ENCODE peak calls at places on chromosomes 5 and 9, in eight cellular contexts. One of them, this sample, is unnamed. For H3K9me3, the result is how much of the 10 kb centered on the place peaks cover.

GRCh38 chr9:130532426-130532825 is 47.0 kb upstream of the FUBP3 start:
- DNase-seq in heart right ventricle: no peak
- DNase-seq in tibial nerve: no peak
- DNase-seq in psoas muscle: no peak
- DNase-seq in endodermal cell: no peak
- DNase-seq in MM.1S: no peak
- DNase-seq in RWPE2: no peak
- DNase-seq in prostate gland: no peak
- DNase-seq in this sample: no peak

GRCh38 chr5:77213601-77214000 is 3.1 kb downstream of the PDE8B start:
- DNase-seq in psoas muscle: no peak
- DNase-seq in heart right ventricle: no peak
- DNase-seq in tibial nerve: no peak
- DNase-seq in MM.1S: no peak
- DNase-seq in endodermal cell: no peak
- DNase-seq in prostate gland: no peak
- DNase-seq in RWPE2: no peak
- DNase-seq in this sample: no peak

GRCh38 chr9:131546336-131547084 is 1.2 kb downstream of the PRRT1B start:
- DNase-seq in psoas muscle: no peak
- DNase-seq in MM.1S: no peak
- DNase-seq in tibial nerve: no peak
- DNase-seq in heart right ventricle: no peak
- DNase-seq in prostate gland: peak
- DNase-seq in RWPE2: no peak
- DNase-seq in endodermal cell: peak
- DNase-seq in this sample: no peak

GRCh38 chr5:78985407-78986223 is 505 bp upstream of the ARSB start:
- DNase-seq in MM.1S: peak
- DNase-seq in heart right ventricle: peak
- DNase-seq in RWPE2: no peak
- DNase-seq in psoas muscle: peak
- DNase-seq in tibial nerve: no peak
- DNase-seq in endodermal cell: peak
- DNase-seq in prostate gland: no peak
- DNase-seq in this sample: peak

GRCh38 chr5:141742144-141742543 is 60.1 kb upstream of the ARAP3 start:
- DNase-seq in prostate gland: no peak
- DNase-seq in RWPE2: no peak
- DNase-seq in endodermal cell: no peak
- DNase-seq in tibial nerve: no peak
- DNase-seq in MM.1S: no peak
- DNase-seq in heart right ventricle: no peak
- DNase-seq in psoas muscle: no peak
- DNase-seq in this sample: no peak

GRCh38 chr5:5135957-5136676 is 4.0 kb upstream of the ADAMTS16 start:
- DNase-seq in endodermal cell: peak
- DNase-seq in psoas muscle: no peak
- DNase-seq in prostate gland: no peak
- DNase-seq in tibial nerve: no peak
- DNase-seq in MM.1S: no peak
- DNase-seq in RWPE2: no peak
- DNase-seq in heart right ventricle: no peak
- DNase-seq in this sample: no peak

GRCh38 chr5:107331312-107331711 is 339.4 kb downstream of the EFNA5 start:
- DNase-seq in endodermal cell: no peak
- DNase-seq in heart right ventricle: no peak
- DNase-seq in RWPE2: no peak
- DNase-seq in prostate gland: no peak
- DNase-seq in tibial nerve: no peak
- DNase-seq in psoas muscle: no peak
- DNase-seq in MM.1S: no peak
- DNase-seq in this sample: no peak

GRCh38 chr9:68979538-68980314 is 34.2 kb downstream of the PRKACG start:
- DNase-seq in heart right ventricle: peak
- DNase-seq in tibial nerve: no peak
- DNase-seq in MM.1S: no peak
- DNase-seq in psoas muscle: no peak
- DNase-seq in RWPE2: no peak
- DNase-seq in endodermal cell: peak
- DNase-seq in prostate gland: no peak
- DNase-seq in this sample: no peak

GRCh38 chr5:167072225-167072624 is 1219.2 kb upstream of the WWC1 start:
- DNase-seq in endodermal cell: no peak
- DNase-seq in RWPE2: no peak
- DNase-seq in prostate gland: no peak
- DNase-seq in tibial nerve: no peak
- DNase-seq in MM.1S: no peak
- DNase-seq in heart right ventricle: no peak
- DNase-seq in psoas muscle: no peak
- DNase-seq in this sample: no peak

GRCh38 chr5:180217797-180218196 is 8.8 kb upstream of the RASGEF1C start:
- DNase-seq in psoas muscle: no peak
- DNase-seq in prostate gland: no peak
- DNase-seq in MM.1S: no peak
- DNase-seq in RWPE2: no peak
- DNase-seq in tibial nerve: no peak
- DNase-seq in heart right ventricle: no peak
- DNase-seq in endodermal cell: no peak
- DNase-seq in this sample: no peak

GRCh38 chr9:94941211-94941875 is 214.8 kb downstream of the AOPEP start:
- DNase-seq in endodermal cell: no peak
- DNase-seq in heart right ventricle: no peak
- DNase-seq in MM.1S: no peak
- DNase-seq in RWPE2: no peak
- DNase-seq in tibial nerve: no peak
- DNase-seq in prostate gland: no peak
- DNase-seq in psoas muscle: no peak
- DNase-seq in this sample: peak

GRCh38 chr9:117097761-117098160 is 317.1 kb downstream of the ASTN2 start:
- DNase-seq in psoas muscle: no peak
- DNase-seq in prostate gland: no peak
- DNase-seq in endodermal cell: no peak
- DNase-seq in MM.1S: no peak
- DNase-seq in heart right ventricle: no peak
- DNase-seq in RWPE2: no peak
- DNase-seq in tibial nerve: no peak
- DNase-seq in this sample: no peak

GRCh38 chr9:104863180-104863883 is 64.6 kb downstream of the ABCA1 start:
- DNase-seq in psoas muscle: no peak
- DNase-seq in RWPE2: no peak
- DNase-seq in MM.1S: peak
- DNase-seq in prostate gland: peak
- DNase-seq in tibial nerve: peak
- DNase-seq in endodermal cell: peak
- DNase-seq in heart right ventricle: peak
- DNase-seq in this sample: peak

GRCh38 chr9:125460883-125461475 is 199.4 kb downstream of the GAPVD1 start:
- DNase-seq in RWPE2: no peak
- DNase-seq in endodermal cell: no peak
- DNase-seq in prostate gland: no peak
- DNase-seq in heart right ventricle: no peak
- DNase-seq in psoas muscle: no peak
- DNase-seq in tibial nerve: no peak
- DNase-seq in MM.1S: no peak
- DNase-seq in this sample: no peak

GRCh38 chr5:21661129-21661528 is 1192.0 kb downstream of the CDH12 start:
- DNase-seq in tibial nerve: no peak
- DNase-seq in endodermal cell: no peak
- DNase-seq in prostate gland: no peak
- DNase-seq in RWPE2: no peak
- DNase-seq in heart right ventricle: no peak
- DNase-seq in psoas muscle: no peak
- DNase-seq in MM.1S: no peak
- DNase-seq in this sample: no peak

GRCh38 chr5:32475338-32476097 is 31.0 kb upstream of the ZFR start:
- DNase-seq in prostate gland: no peak
- DNase-seq in MM.1S: no peak
- DNase-seq in heart right ventricle: no peak
- DNase-seq in tibial nerve: no peak
- DNase-seq in RWPE2: no peak
- DNase-seq in endodermal cell: no peak
- DNase-seq in psoas muscle: no peak
- DNase-seq in this sample: no peak

DNA sequence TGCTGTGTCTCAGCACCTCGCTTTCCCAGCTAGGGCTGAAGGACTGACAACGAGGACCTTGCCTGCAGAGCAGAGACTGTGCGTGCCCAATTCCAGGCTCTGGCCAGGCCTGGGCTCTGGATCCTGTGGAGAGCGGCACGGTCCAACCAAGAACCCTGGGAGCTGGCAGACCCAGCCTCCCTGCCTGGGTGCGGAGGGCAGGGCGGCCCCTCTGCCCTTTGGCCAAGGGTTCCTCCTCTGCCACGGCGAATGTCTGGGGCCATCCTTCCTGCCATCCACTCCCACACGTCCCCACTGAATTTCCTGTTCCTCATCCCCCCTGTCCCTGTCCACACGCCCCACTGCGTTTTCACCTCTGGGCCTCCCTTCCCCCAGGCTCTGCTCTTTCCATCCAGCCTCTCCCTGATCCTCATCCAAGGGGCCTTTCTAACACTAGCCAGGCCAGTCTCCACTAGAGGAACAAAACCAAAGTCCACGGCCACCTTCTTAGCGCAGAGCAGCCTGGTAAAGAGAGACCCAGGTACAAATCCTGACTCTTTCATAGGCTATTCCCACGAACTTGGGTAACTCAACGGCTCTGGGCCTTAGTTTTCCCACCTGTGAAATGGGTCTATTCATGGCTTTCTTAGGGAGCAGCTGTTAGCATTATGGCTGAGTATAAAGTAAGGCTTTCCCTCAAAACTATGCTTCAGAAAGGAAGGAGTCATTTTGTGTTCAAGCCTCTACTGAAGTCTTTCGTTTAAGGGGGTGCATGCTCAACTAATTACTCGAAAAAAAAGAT is 95.5 kb upstream of the PHYKPL start:
- DNase-seq in endodermal cell: no peak
- DNase-seq in heart right ventricle: no peak
- DNase-seq in RWPE2: peak
- DNase-seq in psoas muscle: no peak
- DNase-seq in MM.1S: no peak
- DNase-seq in prostate gland: no peak
- DNase-seq in tibial nerve: no peak
- DNase-seq in this sample: no peak
- H3K9me3 ChIP-seq in endodermal cell: under half
- H3K9me3 ChIP-seq in heart right ventricle: under half
- H3K9me3 ChIP-seq in RWPE2: under half
- H3K9me3 ChIP-seq in psoas muscle: under half
- H3K9me3 ChIP-seq in MM.1S: under half
- H3K9me3 ChIP-seq in prostate gland: under half
- H3K9me3 ChIP-seq in tibial nerve: under half
- H3K9me3 ChIP-seq in this sample: under half

GRCh38 chr5:139513852-139514485 is 31.4 kb upstream of the STING1 start:
- DNase-seq in RWPE2: no peak
- DNase-seq in psoas muscle: no peak
- DNase-seq in endodermal cell: no peak
- DNase-seq in prostate gland: no peak
- DNase-seq in tibial nerve: no peak
- DNase-seq in heart right ventricle: no peak
- DNase-seq in MM.1S: no peak
- DNase-seq in this sample: no peak
- TF ChIP-seq CTCF in RWPE2: peak
- TF ChIP-seq CTCF in psoas muscle: no peak
- TF ChIP-seq CTCF in endodermal cell: no peak
- TF ChIP-seq CTCF in prostate gland: no peak
- TF ChIP-seq CTCF in tibial nerve: no peak
- TF ChIP-seq CTCF in heart right ventricle: no peak
- TF ChIP-seq CTCF in MM.1S: no peak
- TF ChIP-seq CTCF in this sample: no peak

DNA sequence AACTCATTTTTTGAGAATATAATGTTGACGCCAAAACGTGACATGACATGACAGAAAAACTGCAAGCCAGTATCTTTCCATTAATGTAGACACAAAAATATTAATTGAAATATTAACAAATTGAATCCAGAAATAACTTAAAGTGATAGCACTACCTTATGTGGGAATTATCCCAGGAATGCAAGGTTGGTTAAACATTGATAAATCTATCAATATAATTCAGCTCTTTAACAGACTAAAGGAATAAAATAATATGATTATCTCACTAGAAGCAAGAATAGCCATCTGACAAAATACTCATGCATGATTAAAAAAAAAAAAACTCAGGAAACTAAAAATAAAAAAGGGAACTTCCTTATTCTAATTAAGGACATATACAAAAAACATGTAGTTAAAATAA is 6.8 kb downstream of the ZNF510 start:
- DNase-seq in psoas muscle: no peak
- DNase-seq in tibial nerve: no peak
- DNase-seq in heart right ventricle: no peak
- DNase-seq in endodermal cell: no peak
- DNase-seq in RWPE2: no peak
- DNase-seq in MM.1S: no peak
- DNase-seq in prostate gland: no peak
- DNase-seq in this sample: no peak
- H3K9me3 ChIP-seq in psoas muscle: half or more
- H3K9me3 ChIP-seq in tibial nerve: under half
- H3K9me3 ChIP-seq in heart right ventricle: under half
- H3K9me3 ChIP-seq in endodermal cell: half or more
- H3K9me3 ChIP-seq in RWPE2: under half
- H3K9me3 ChIP-seq in MM.1S: under half
- H3K9me3 ChIP-seq in prostate gland: under half
- H3K9me3 ChIP-seq in this sample: under half

GRCh38 chr9:112110094-112110772 is 64.9 kb downstream of the SUSD1 start:
- DNase-seq in tibial nerve: no peak
- DNase-seq in prostate gland: no peak
- DNase-seq in heart right ventricle: no peak
- DNase-seq in RWPE2: no peak
- DNase-seq in endodermal cell: no peak
- DNase-seq in psoas muscle: no peak
- DNase-seq in MM.1S: no peak
- DNase-seq in this sample: no peak

GRCh38 chr9:112111461-112111860 is 63.6 kb downstream of the SUSD1 start:
- DNase-seq in prostate gland: no peak
- DNase-seq in heart right ventricle: no peak
- DNase-seq in MM.1S: no peak
- DNase-seq in psoas muscle: no peak
- DNase-seq in endodermal cell: no peak
- DNase-seq in tibial nerve: no peak
- DNase-seq in RWPE2: no peak
- DNase-seq in this sample: no peak

GRCh38 chr9:112112941-112113399 is 62.1 kb downstream of the SUSD1 start:
- DNase-seq in psoas muscle: no peak
- DNase-seq in prostate gland: peak
- DNase-seq in RWPE2: peak
- DNase-seq in tibial nerve: no peak
- DNase-seq in MM.1S: no peak
- DNase-seq in endodermal cell: peak
- DNase-seq in heart right ventricle: no peak
- DNase-seq in this sample: peak

GRCh38 chr9:112110773-112111106 is 64.4 kb downstream of the SUSD1 start:
- DNase-seq in endodermal cell: no peak
- DNase-seq in psoas muscle: no peak
- DNase-seq in tibial nerve: no peak
- DNase-seq in MM.1S: no peak
- DNase-seq in heart right ventricle: no peak
- DNase-seq in prostate gland: no peak
- DNase-seq in RWPE2: no peak
- DNase-seq in this sample: no peak

GRCh38 chr9:112112519-112112918 is 62.6 kb downstream of the SUSD1 start:
- DNase-seq in endodermal cell: no peak
- DNase-seq in tibial nerve: no peak
- DNase-seq in heart right ventricle: no peak
- DNase-seq in RWPE2: no peak
- DNase-seq in psoas muscle: no peak
- DNase-seq in prostate gland: no peak
- DNase-seq in MM.1S: no peak
- DNase-seq in this sample: no peak
- TF ChIP-seq CTCF in endodermal cell: no peak
- TF ChIP-seq CTCF in tibial nerve: no peak
- TF ChIP-seq CTCF in heart right ventricle: no peak
- TF ChIP-seq CTCF in RWPE2: no peak
- TF ChIP-seq CTCF in psoas muscle: no peak
- TF ChIP-seq CTCF in prostate gland: no peak
- TF ChIP-seq CTCF in MM.1S: no peak
- TF ChIP-seq CTCF in this sample: no peak

This sample was measured in thyroid gland.